ENCODE peak calls at places on chromosome 5, in six cellular contexts. E is IMR-90, F is H9, C is mesenchymal stem cell, Y is neuronal stem cell, N is H1. G is an unnamed sample.
A peak's percentile ranks its signal among the peaks of the same experiment; 100 is the strongest.

GRCh38 chr5:33929925-33930690 is 6.1 kb upstream of the RXFP3 start:
- DNase-seq in E (no peak), F (no peak), C (no peak), Y (no peak), N (no peak), G (peak; percentile 92)

GRCh38 chr5:135307143-135307903 is 91.7 kb downstream of the MACROH2A1 start:
- DNase-seq in E (no peak), F (no peak), C (no peak), Y (peak; percentile 66), N (no peak), G (no peak)

GRCh38 chr5:181261320-181262085 is 560 bp upstream of the TRIM52 start:
- DNase-seq in E (peak; percentile 50), F (peak; percentile 70), C (peak; percentile 83), Y (peak; percentile 54), N (no peak), G (peak; percentile 70)

GRCh38 chr5:134579284-134579771 is 53.3 kb downstream of the SAR1B start:
- DNase-seq in E (no peak), F (no peak), C (no peak), Y (no peak), N (no peak), G (no peak)

GRCh38 chr5:5979761-5980570 is 398.4 kb downstream of the MED10 start:
- DNase-seq in E (no peak), F (no peak), C (no peak), Y (no peak), N (no peak), G (peak; percentile 70)

GRCh38 chr5:98997000-98997399 is 68.2 kb upstream of the CHD1 start:
- DNase-seq in E (peak; percentile 29), F (no peak), C (peak; percentile 70), Y (no peak), N (no peak), G (peak; percentile 43)

GRCh38 chr5:133154274-133155088 is 102.7 kb downstream of the HSPA4 start:
- DNase-seq in E (no peak), F (no peak), C (no peak), Y (no peak), N (no peak), G (peak; percentile 61)

GRCh38 chr5:50990296-50990924 is 324.0 kb downstream of the PARP8 start:
- DNase-seq in E (no peak), F (peak; percentile 31), C (no peak), Y (no peak), N (no peak), G (no peak)

GRCh38 chr5:77707786-77708185 is 68.4 kb downstream of the TBCA start:
- DNase-seq in E (peak; percentile 36), F (no peak), C (peak; percentile 12), Y (no peak), N (no peak), G (no peak)

GRCh38 chr5:158414780-158415179 is 555.8 kb upstream of the CLINT1 start:
- DNase-seq in E (peak; percentile 86), F (no peak), C (peak; percentile 38), Y (no peak), N (no peak), G (no peak)

GRCh38 chr5:131541766-131542165 is 93.3 kb downstream of the RAPGEF6 start:
- DNase-seq in E (peak; percentile 73), F (no peak), C (no peak), Y (no peak), N (no peak), G (no peak)

GRCh38 chr5:136004436-136004835 is 24.4 kb upstream of the TGFBI start:
- DNase-seq in E (peak; percentile 97), F (no peak), C (peak; percentile 98), Y (no peak), N (no peak), G (no peak)

GRCh38 chr5:74132485-74132884 is 506.5 kb downstream of the ARHGEF28 start:
- DNase-seq in E (no peak), F (no peak), C (no peak), Y (no peak), N (no peak), G (no peak)

GRCh38 chr5:37735649-37736347 is 104.0 kb downstream of the GDNF start:
- DNase-seq in E (peak; percentile 44), F (no peak), C (peak; percentile 36), Y (no peak), N (no peak), G (no peak)

GRCh38 chr5:148912714-148913398 is 86.4 kb downstream of the ADRB2 start:
- DNase-seq in E (peak; percentile 99), F (peak; percentile 86), C (peak; percentile 97), Y (peak; percentile 70), N (peak; percentile 68), G (peak; percentile 96)

GRCh38 chr5:34609951-34610431 is 46.1 kb upstream of the RAI14 start:
- DNase-seq in E (peak; percentile 50), F (no peak), C (peak; percentile 31), Y (peak; percentile 17), N (no peak), G (no peak)

GRCh38 chr5:43019615-43020293 is 20.4 kb downstream of the ANXA2R start:
- DNase-seq in E (peak; percentile 91), F (peak; percentile 74), C (peak; percentile 94), Y (no peak), N (no peak), G (peak; percentile 92)

GRCh38 chr5:112923148-112923917 is 1.3 kb upstream of the REEP5 start:
- DNase-seq in E (no peak), F (peak; percentile 31), C (no peak), Y (no peak), N (no peak), G (peak; percentile 19)

GRCh38 chr5:156181656-156182055 is 145.3 kb upstream of the SGCD start:
- DNase-seq in E (peak; percentile 15), F (no peak), C (peak; percentile 13), Y (no peak), N (no peak), G (no peak)

GRCh38 chr5:76794871-76795270 is 24.0 kb upstream of the F2RL1 start:
- DNase-seq in E (peak; percentile 61), F (no peak), C (peak; percentile 41), Y (no peak), N (no peak), G (no peak)

GRCh38 chr5:160477266-160477970 is 55.8 kb downstream of the PTTG1 start:
- DNase-seq in E (no peak), F (no peak), C (no peak), Y (no peak), N (no peak), G (no peak)

GRCh38 chr5:1204693-1205242 is 3.4 kb downstream of the SLC6A19 start:
- DNase-seq in E (peak; percentile 38), F (peak; percentile 60), C (peak; percentile 6), Y (peak; percentile 14), N (no peak), G (peak; percentile 24)

GRCh38 chr5:170218730-170219129 is 14.1 kb upstream of the C5orf58 start:
- DNase-seq in E (no peak), F (no peak), C (no peak), Y (no peak), N (no peak), G (no peak)

GRCh38 chr5:36355513-36355912 is 53.8 kb upstream of the RANBP3L start:
- DNase-seq in E (no peak), F (no peak), C (no peak), Y (no peak), N (no peak), G (no peak)

GRCh38 chr5:65192326-65192725 is 289.4 kb downstream of the ADAMTS6 start:
- DNase-seq in E (peak; percentile 79), F (no peak), C (no peak), Y (no peak), N (no peak), G (no peak)

GRCh38 chr5:89065919-89066318 is 182.9 kb upstream of the MEF2C start:
- DNase-seq in E (no peak), F (no peak), C (no peak), Y (no peak), N (no peak), G (peak; percentile 18)

GRCh38 chr5:50302815-50303490 is 138.1 kb downstream of the EMB start:
- DNase-seq in E (peak; percentile 47), F (no peak), C (no peak), Y (no peak), N (no peak), G (no peak)

GRCh38 chr5:31733365-31733764 is 94.4 kb downstream of the PDZD2 start:
- DNase-seq in E (no peak), F (no peak), C (no peak), Y (no peak), N (no peak), G (no peak)

GRCh38 chr5:131252824-131253171 is 11.1 kb upstream of the CDC42SE2 start:
- DNase-seq in E (no peak), F (no peak), C (no peak), Y (no peak), N (no peak), G (peak; percentile 98)

GRCh38 chr5:14627270-14627669 is 37.2 kb upstream of the OTULIN start:
- DNase-seq in E (no peak), F (no peak), C (no peak), Y (no peak), N (no peak), G (no peak)

GRCh38 chr5:57549546-57549945 is 66.9 kb upstream of the ACTBL2 start:
- DNase-seq in E (no peak), F (no peak), C (no peak), Y (no peak), N (no peak), G (no peak)

GRCh38 chr5:6745706-6746217 is 32.5 kb downstream of the TENT4A start:
- DNase-seq in E (peak; percentile 79), F (no peak), C (peak; percentile 68), Y (no peak), N (no peak), G (peak; percentile 75)

GRCh38 chr5:181217111-181217804 is 5.8 kb upstream of the TRIM41 start:
- DNase-seq in E (peak; percentile 55), F (peak; percentile 82), C (peak; percentile 85), Y (peak; percentile 65), N (no peak), G (peak; percentile 71)

DNA sequence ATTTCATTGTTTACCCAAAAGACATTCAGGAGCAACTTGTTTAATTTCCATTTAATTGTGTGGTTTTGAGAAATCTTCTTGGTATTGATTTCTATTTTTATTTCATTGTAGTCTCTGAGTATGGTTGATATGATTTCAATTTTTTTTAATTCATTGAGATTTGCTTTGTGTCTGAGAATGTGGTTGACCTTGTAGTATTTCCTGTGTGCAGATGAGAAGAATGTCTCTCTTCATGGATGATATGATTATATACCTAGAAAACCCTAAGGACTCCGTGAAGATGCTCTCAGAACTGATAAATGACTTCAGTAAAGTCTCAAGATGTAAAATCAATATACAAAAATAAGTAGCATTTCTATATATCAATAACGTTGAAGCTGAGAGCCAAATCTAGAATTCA is 202.4 kb upstream of the CDH9 start:
- DNase-seq in E (no peak), F (no peak), C (no peak), Y (no peak), N (no peak), G (no peak)
- H3K14ac ChIP-seq in E (peak overlapping the region; percentile 33), F (no peak overlapping the region), C (no peak overlapping the region), Y (no peak overlapping the region), N (no peak overlapping the region), G (no peak overlapping the region)

GRCh38 chr5:64147849-64148441 is 17.7 kb upstream of the RNF180 start:
- DNase-seq in E (peak; percentile 24), F (peak; percentile 61), C (peak; percentile 52), Y (peak; percentile 51), N (no peak), G (peak; percentile 57)
- H3K14ac ChIP-seq in E (no peak overlapping the region), F (no peak overlapping the region), C (no peak overlapping the region), Y (no peak overlapping the region), N (no peak overlapping the region), G (no peak overlapping the region)

GRCh38 chr5:125044491-125045282 is 298.2 kb upstream of the ZNF608 start:
- DNase-seq in E (no peak), F (no peak), C (peak; percentile 38), Y (no peak), N (no peak), G (peak; percentile 36)
- H3K14ac ChIP-seq in E (peak overlapping the region; percentile 5), F (no peak overlapping the region), C (no peak overlapping the region), Y (no peak overlapping the region), N (no peak overlapping the region), G (no peak overlapping the region)

GRCh38 chr5:110880413-110880812 is 141.6 kb downstream of the SLC25A46 start:
- DNase-seq in E (peak; percentile 92), F (no peak), C (peak; percentile 77), Y (no peak), N (no peak), G (no peak)
- H3K14ac ChIP-seq in E (no peak overlapping the region), F (no peak overlapping the region), C (no peak overlapping the region), Y (no peak overlapping the region), N (no peak overlapping the region), G (no peak overlapping the region)

G was measured in trophoblast cell.